ENCODE peak calls at places on chromosomes 2 and 18, in nine cellular contexts. One of them, this sample, is unnamed.

GRCh38 chr2:172442072-172442895 is 14.9 kb downstream of the ITGA6 start:
- DNase-seq in K562: no peak
- DNase-seq in sigmoid colon: no peak
- DNase-seq in adipocyte: peak; percentile 84
- DNase-seq in H9: peak; percentile 50
- DNase-seq in heart right ventricle: no peak
- DNase-seq in tibial artery: no peak
- DNase-seq in fibroblast of lung: peak; percentile 97
- DNase-seq in effector memory CD4-positive, alpha-beta T cell: no peak
- DNase-seq in this sample: no peak

GRCh38 chr2:96907405-96908041 is 37.6 kb upstream of the SEMA4C start:
- DNase-seq in K562: no peak
- DNase-seq in sigmoid colon: peak; percentile 97
- DNase-seq in adipocyte: peak; percentile 37
- DNase-seq in H9: peak; percentile 81
- DNase-seq in heart right ventricle: peak; percentile 90
- DNase-seq in tibial artery: peak; percentile 98
- DNase-seq in fibroblast of lung: peak; percentile 70
- DNase-seq in effector memory CD4-positive, alpha-beta T cell: no peak
- DNase-seq in this sample: peak; percentile 37

GRCh38 chr2:3257166-3257565 is 120.5 kb downstream of the EIPR1 start:
- DNase-seq in K562: no peak
- DNase-seq in sigmoid colon: no peak
- DNase-seq in adipocyte: no peak
- DNase-seq in H9: peak; percentile 48
- DNase-seq in heart right ventricle: no peak
- DNase-seq in tibial artery: no peak
- DNase-seq in fibroblast of lung: peak; percentile 73
- DNase-seq in effector memory CD4-positive, alpha-beta T cell: no peak
- DNase-seq in this sample: peak; percentile 81

GRCh38 chr2:200523158-200523557 is 2.8 kb upstream of the SGO2 start:
- DNase-seq in K562: no peak
- DNase-seq in sigmoid colon: no peak
- DNase-seq in adipocyte: no peak
- DNase-seq in H9: no peak
- DNase-seq in heart right ventricle: no peak
- DNase-seq in tibial artery: no peak
- DNase-seq in fibroblast of lung: no peak
- DNase-seq in effector memory CD4-positive, alpha-beta T cell: no peak
- DNase-seq in this sample: no peak

GRCh38 chr2:238422285-238422684 is 4.4 kb upstream of the ASB1 start:
- DNase-seq in K562: peak; percentile 75
- DNase-seq in sigmoid colon: no peak
- DNase-seq in adipocyte: no peak
- DNase-seq in H9: no peak
- DNase-seq in heart right ventricle: no peak
- DNase-seq in tibial artery: no peak
- DNase-seq in fibroblast of lung: no peak
- DNase-seq in effector memory CD4-positive, alpha-beta T cell: no peak
- DNase-seq in this sample: no peak

GRCh38 chr2:38523728-38524437 is 78.8 kb downstream of the HNRNPLL start:
- DNase-seq in K562: peak; percentile 78
- DNase-seq in sigmoid colon: no peak
- DNase-seq in adipocyte: no peak
- DNase-seq in H9: peak; percentile 65
- DNase-seq in heart right ventricle: no peak
- DNase-seq in tibial artery: no peak
- DNase-seq in fibroblast of lung: no peak
- DNase-seq in effector memory CD4-positive, alpha-beta T cell: no peak
- DNase-seq in this sample: peak; percentile 28

GRCh38 chr2:97707428-97708380 is 5.7 kb upstream of the ZAP70 start:
- DNase-seq in K562: no peak
- DNase-seq in sigmoid colon: peak; percentile 56
- DNase-seq in adipocyte: no peak
- DNase-seq in H9: peak; percentile 25
- DNase-seq in heart right ventricle: no peak
- DNase-seq in tibial artery: no peak
- DNase-seq in fibroblast of lung: no peak
- DNase-seq in effector memory CD4-positive, alpha-beta T cell: no peak
- DNase-seq in this sample: no peak

GRCh38 chr2:152421521-152422367 is 86.8 kb downstream of the FMNL2 start:
- DNase-seq in K562: no peak
- DNase-seq in sigmoid colon: no peak
- DNase-seq in adipocyte: peak; percentile 93
- DNase-seq in H9: no peak
- DNase-seq in heart right ventricle: peak; percentile 55
- DNase-seq in tibial artery: no peak
- DNase-seq in fibroblast of lung: peak; percentile 99
- DNase-seq in effector memory CD4-positive, alpha-beta T cell: no peak
- DNase-seq in this sample: peak; percentile 23

GRCh38 chr2:86518498-86518897 is 44.7 kb downstream of the CHMP3 start:
- DNase-seq in K562: no peak
- DNase-seq in sigmoid colon: no peak
- DNase-seq in adipocyte: peak; percentile 30
- DNase-seq in H9: no peak
- DNase-seq in heart right ventricle: peak; percentile 36
- DNase-seq in tibial artery: no peak
- DNase-seq in fibroblast of lung: no peak
- DNase-seq in effector memory CD4-positive, alpha-beta T cell: peak; percentile 4
- DNase-seq in this sample: peak; percentile 6

DNA sequence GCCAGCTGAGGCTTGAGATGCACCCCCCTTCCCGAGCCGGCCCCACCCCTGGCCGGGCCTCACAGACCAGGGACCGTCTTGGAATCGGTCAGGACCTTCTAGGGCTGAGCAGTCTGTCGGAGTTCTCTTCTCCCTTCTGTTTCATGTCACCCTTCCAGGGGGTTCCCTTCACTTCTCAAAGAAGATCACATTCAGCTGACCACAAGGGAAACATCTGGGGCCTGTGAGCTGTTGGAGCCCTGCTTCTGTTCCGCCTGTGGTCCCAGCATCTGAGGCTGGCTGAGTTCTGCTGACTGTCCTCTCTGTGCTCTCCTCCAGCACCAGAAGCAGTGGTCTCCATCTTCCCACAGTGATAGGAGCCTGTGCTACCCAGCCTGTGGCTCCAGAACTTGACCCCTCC is 106.5 kb downstream of the SEPTIN10 start:
- DNase-seq in K562: no peak
- DNase-seq in sigmoid colon: no peak
- DNase-seq in adipocyte: no peak
- DNase-seq in H9: no peak
- DNase-seq in heart right ventricle: no peak
- DNase-seq in tibial artery: no peak
- DNase-seq in fibroblast of lung: no peak
- DNase-seq in effector memory CD4-positive, alpha-beta T cell: no peak
- DNase-seq in this sample: no peak
- H3K4me1 ChIP-seq in K562: no peaks in the 10 kb centered on the region
- H3K4me1 ChIP-seq in sigmoid colon: no peaks in the 10 kb centered on the region
- H3K4me1 ChIP-seq in adipocyte: no peaks in the 10 kb centered on the region
- H3K4me1 ChIP-seq in H9: no peaks in the 10 kb centered on the region
- H3K4me1 ChIP-seq in heart right ventricle: no peaks in the 10 kb centered on the region
- H3K4me1 ChIP-seq in tibial artery: no peaks in the 10 kb centered on the region
- H3K4me1 ChIP-seq in fibroblast of lung: peaks cover 2% of the 10 kb centered on the region
- H3K4me1 ChIP-seq in effector memory CD4-positive, alpha-beta T cell: no peaks in the 10 kb centered on the region
- H3K4me1 ChIP-seq in this sample: no peaks in the 10 kb centered on the region

DNA sequence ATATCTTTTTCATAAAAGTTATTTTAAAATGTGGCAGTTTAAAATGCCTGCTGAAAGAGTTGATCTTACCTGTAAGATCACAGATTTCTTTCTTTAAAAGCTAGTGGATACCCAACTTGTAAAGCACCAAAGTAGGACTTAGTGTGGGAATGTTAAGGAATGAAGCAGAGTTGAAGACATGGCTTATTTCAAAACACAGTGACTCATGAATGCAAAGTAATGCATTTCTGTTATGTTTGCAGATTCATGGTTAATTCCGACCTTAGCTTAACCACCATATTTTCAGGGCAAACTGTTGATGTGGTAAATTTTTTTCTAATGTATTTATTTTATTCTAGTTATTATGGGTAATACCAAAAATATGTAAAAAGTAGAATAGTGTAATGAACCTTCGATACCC is 206.8 kb upstream of the FOSL2 start:
- DNase-seq in K562: no peak
- DNase-seq in sigmoid colon: no peak
- DNase-seq in adipocyte: peak; percentile 81
- DNase-seq in H9: no peak
- DNase-seq in heart right ventricle: no peak
- DNase-seq in tibial artery: no peak
- DNase-seq in fibroblast of lung: peak; percentile 84
- DNase-seq in effector memory CD4-positive, alpha-beta T cell: no peak
- DNase-seq in this sample: no peak
- H3K4me1 ChIP-seq in K562: no peaks in the 10 kb centered on the region
- H3K4me1 ChIP-seq in sigmoid colon: no peaks in the 10 kb centered on the region
- H3K4me1 ChIP-seq in adipocyte: peaks cover 3% of the 10 kb centered on the region
- H3K4me1 ChIP-seq in H9: no peaks in the 10 kb centered on the region
- H3K4me1 ChIP-seq in heart right ventricle: no peaks in the 10 kb centered on the region
- H3K4me1 ChIP-seq in tibial artery: no peaks in the 10 kb centered on the region
- H3K4me1 ChIP-seq in fibroblast of lung: no peaks in the 10 kb centered on the region
- H3K4me1 ChIP-seq in effector memory CD4-positive, alpha-beta T cell: no peaks in the 10 kb centered on the region
- H3K4me1 ChIP-seq in this sample: no peaks in the 10 kb centered on the region

GRCh38 chr2:227477291-227477690 is 5.3 kb downstream of the AGFG1 start:
- DNase-seq in K562: no peak
- DNase-seq in sigmoid colon: no peak
- DNase-seq in adipocyte: peak; percentile 41
- DNase-seq in H9: no peak
- DNase-seq in heart right ventricle: no peak
- DNase-seq in tibial artery: no peak
- DNase-seq in fibroblast of lung: no peak
- DNase-seq in effector memory CD4-positive, alpha-beta T cell: no peak
- DNase-seq in this sample: no peak

GRCh38 chr2:227482638-227483340 is 10.8 kb downstream of the AGFG1 start:
- DNase-seq in K562: no peak
- DNase-seq in sigmoid colon: no peak
- DNase-seq in adipocyte: no peak
- DNase-seq in H9: no peak
- DNase-seq in heart right ventricle: no peak
- DNase-seq in tibial artery: no peak
- DNase-seq in fibroblast of lung: peak; percentile 42
- DNase-seq in effector memory CD4-positive, alpha-beta T cell: no peak
- DNase-seq in this sample: no peak

GRCh38 chr2:227485429-227485828 is 13.5 kb downstream of the AGFG1 start:
- DNase-seq in K562: no peak
- DNase-seq in sigmoid colon: no peak
- DNase-seq in adipocyte: no peak
- DNase-seq in H9: no peak
- DNase-seq in heart right ventricle: no peak
- DNase-seq in tibial artery: no peak
- DNase-seq in fibroblast of lung: no peak
- DNase-seq in effector memory CD4-positive, alpha-beta T cell: no peak
- DNase-seq in this sample: no peak

GRCh38 chr2:227479865-227480475 is 8.0 kb downstream of the AGFG1 start:
- DNase-seq in K562: peak; percentile 36
- DNase-seq in sigmoid colon: no peak
- DNase-seq in adipocyte: peak; percentile 70
- DNase-seq in H9: no peak
- DNase-seq in heart right ventricle: no peak
- DNase-seq in tibial artery: no peak
- DNase-seq in fibroblast of lung: no peak
- DNase-seq in effector memory CD4-positive, alpha-beta T cell: no peak
- DNase-seq in this sample: no peak

DNA sequence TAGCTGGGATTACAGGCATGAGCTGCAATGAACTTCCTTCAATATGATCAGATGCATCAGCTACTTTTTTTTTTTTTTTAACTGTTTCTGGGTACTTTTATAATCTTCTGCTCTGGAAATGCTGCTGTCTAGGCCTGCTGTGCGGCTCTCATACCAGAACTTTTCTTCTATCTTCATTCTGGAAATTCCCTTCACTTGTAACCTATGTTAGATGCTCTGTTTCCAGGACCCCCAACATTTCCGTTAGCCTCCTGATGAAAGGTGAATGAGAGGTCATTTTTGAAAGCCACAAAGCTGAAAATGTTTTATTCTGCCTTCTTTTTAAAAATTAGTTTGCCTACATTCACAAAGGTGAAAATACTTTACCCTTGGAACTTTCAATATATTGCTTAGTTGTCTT is 8.6 kb downstream of the AGFG1 start:
- DNase-seq in K562: no peak
- DNase-seq in sigmoid colon: no peak
- DNase-seq in adipocyte: no peak
- DNase-seq in H9: no peak
- DNase-seq in heart right ventricle: no peak
- DNase-seq in tibial artery: no peak
- DNase-seq in fibroblast of lung: no peak
- DNase-seq in effector memory CD4-positive, alpha-beta T cell: no peak
- DNase-seq in this sample: no peak
- H3K4me1 ChIP-seq in K562: peaks cover 3% of the 10 kb centered on the region
- H3K4me1 ChIP-seq in sigmoid colon: peaks cover 26% of the 10 kb centered on the region
- H3K4me1 ChIP-seq in adipocyte: peaks cover 30% of the 10 kb centered on the region
- H3K4me1 ChIP-seq in H9: no peaks in the 10 kb centered on the region
- H3K4me1 ChIP-seq in heart right ventricle: peaks cover 43% of the 10 kb centered on the region
- H3K4me1 ChIP-seq in tibial artery: no peaks in the 10 kb centered on the region
- H3K4me1 ChIP-seq in fibroblast of lung: peaks cover 2% of the 10 kb centered on the region
- H3K4me1 ChIP-seq in effector memory CD4-positive, alpha-beta T cell: no peaks in the 10 kb centered on the region
- H3K4me1 ChIP-seq in this sample: peaks cover 3% of the 10 kb centered on the region

GRCh38 chr18:11323359-11323819 is 174.0 kb upstream of the PIEZO2 start:
- DNase-seq in K562: no peak
- DNase-seq in sigmoid colon: no peak
- DNase-seq in adipocyte: peak; percentile 59
- DNase-seq in H9: no peak
- DNase-seq in heart right ventricle: no peak
- DNase-seq in tibial artery: no peak
- DNase-seq in fibroblast of lung: peak; percentile 80
- DNase-seq in effector memory CD4-positive, alpha-beta T cell: no peak
- DNase-seq in this sample: peak; percentile 14

GRCh38 chr18:11322006-11322405 is 172.6 kb upstream of the PIEZO2 start:
- DNase-seq in K562: no peak
- DNase-seq in sigmoid colon: no peak
- DNase-seq in adipocyte: no peak
- DNase-seq in H9: no peak
- DNase-seq in heart right ventricle: no peak
- DNase-seq in tibial artery: no peak
- DNase-seq in fibroblast of lung: peak; percentile 20
- DNase-seq in effector memory CD4-positive, alpha-beta T cell: no peak
- DNase-seq in this sample: no peak

GRCh38 chr18:11320981-11321380 is 171.6 kb upstream of the PIEZO2 start:
- DNase-seq in K562: no peak
- DNase-seq in sigmoid colon: no peak
- DNase-seq in adipocyte: peak; percentile 79
- DNase-seq in H9: no peak
- DNase-seq in heart right ventricle: no peak
- DNase-seq in tibial artery: no peak
- DNase-seq in fibroblast of lung: peak; percentile 82
- DNase-seq in effector memory CD4-positive, alpha-beta T cell: no peak
- DNase-seq in this sample: no peak

GRCh38 chr18:11324510-11324909 is 175.1 kb upstream of the PIEZO2 start:
- DNase-seq in K562: no peak
- DNase-seq in sigmoid colon: no peak
- DNase-seq in adipocyte: peak; percentile 56
- DNase-seq in H9: no peak
- DNase-seq in heart right ventricle: no peak
- DNase-seq in tibial artery: no peak
- DNase-seq in fibroblast of lung: peak; percentile 24
- DNase-seq in effector memory CD4-positive, alpha-beta T cell: no peak
- DNase-seq in this sample: no peak

DNA sequence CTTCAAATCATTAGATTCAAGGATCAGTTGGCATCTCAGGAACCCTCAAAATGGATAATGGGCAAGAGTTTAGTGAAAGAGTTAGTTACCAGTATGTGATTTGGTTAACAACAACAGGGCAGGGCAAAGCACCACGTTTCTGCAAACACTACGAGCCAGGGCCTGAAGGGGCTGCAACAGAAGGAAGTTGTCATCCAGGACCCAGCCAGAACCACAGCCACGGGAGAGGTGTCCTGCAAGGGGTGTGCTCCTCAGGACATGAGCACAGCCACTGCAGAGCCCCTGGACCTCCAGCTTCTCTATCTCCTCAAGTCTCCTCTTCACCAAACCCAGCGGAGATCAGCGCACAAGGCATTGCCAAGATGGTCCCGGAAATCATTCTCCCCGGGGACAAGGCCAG is 173.3 kb upstream of the PIEZO2 start:
- DNase-seq in K562: no peak
- DNase-seq in sigmoid colon: no peak
- DNase-seq in adipocyte: no peak
- DNase-seq in H9: peak; percentile 65
- DNase-seq in heart right ventricle: no peak
- DNase-seq in tibial artery: no peak
- DNase-seq in fibroblast of lung: no peak
- DNase-seq in effector memory CD4-positive, alpha-beta T cell: no peak
- DNase-seq in this sample: no peak
- H3K4me1 ChIP-seq in K562: no peaks in the 10 kb centered on the region
- H3K4me1 ChIP-seq in sigmoid colon: no peaks in the 10 kb centered on the region
- H3K4me1 ChIP-seq in adipocyte: peaks cover 53% of the 10 kb centered on the region
- H3K4me1 ChIP-seq in H9: no peaks in the 10 kb centered on the region
- H3K4me1 ChIP-seq in heart right ventricle: no peaks in the 10 kb centered on the region
- H3K4me1 ChIP-seq in tibial artery: no peaks in the 10 kb centered on the region
- H3K4me1 ChIP-seq in fibroblast of lung: peaks cover 18% of the 10 kb centered on the region
- H3K4me1 ChIP-seq in effector memory CD4-positive, alpha-beta T cell: no peaks in the 10 kb centered on the region
- H3K4me1 ChIP-seq in this sample: no peaks in the 10 kb centered on the region